ENCODE peak calls at places on chromosomes 3 and 15, in nine cellular contexts. A is left ventricle myocardium inferior; X is heart right ventricle; M is HT-29; F is hepatocyte; J is CD4-positive, alpha-beta memory T cell; D is NCI-H187 treated with DMSO at 0.1 percent for 48 hours; C is ovary; V is AG04450. Y is an unnamed sample.

GRCh38 chr3:108305484-108306172 is 9.3 kb downstream of the HHLA2 start:
- DNase-seq in A (no peak), V (no peak), X (peak; percentile 15), M (peak; percentile 65), F (no peak), J (no peak), D (no peak), C (no peak), Y (no peak)

GRCh38 chr3:174156200-174156599 is 702.9 kb upstream of the NAALADL2 start:
- DNase-seq in J (no peak), D (no peak), A (no peak), V (no peak), M (no peak), C (no peak), X (no peak), F (no peak), Y (no peak)

GRCh38 chr15:58918239-58918638 is 15.2 kb downstream of the SLTM start:
- DNase-seq in A (no peak), X (no peak), M (no peak), F (no peak), J (no peak), D (no peak), C (no peak), V (no peak), Y (no peak)

GRCh38 chr15:86615816-86616215 is 536.1 kb downstream of the AGBL1 start:
- DNase-seq in M (no peak), C (no peak), J (peak; percentile 34), A (no peak), X (no peak), D (no peak), F (no peak), V (no peak), Y (no peak)

GRCh38 chr3:128873623-128874022 is 5.8 kb upstream of the ACAD9 start:
- DNase-seq in A (no peak), V (no peak), C (no peak), F (no peak), X (no peak), M (no peak), J (no peak), D (no peak), Y (no peak)

GRCh38 chr3:117139681-117140080 is 430.1 kb downstream of the TUSC7 start:
- DNase-seq in V (no peak), M (no peak), F (no peak), D (no peak), J (no peak), A (no peak), C (no peak), X (no peak), Y (no peak)

GRCh38 chr15:42832577-42832976 is 88.0 kb downstream of the TTBK2 start:
- DNase-seq in M (no peak), F (peak; percentile 29), V (peak; percentile 8), X (no peak), D (no peak), J (no peak), A (no peak), C (no peak), Y (no peak)

GRCh38 chr3:172749201-172749965 is 1.1 kb upstream of the ECT2 start:
- DNase-seq in F (peak; percentile 38), V (peak; percentile 88), J (no peak), X (no peak), M (peak; percentile 91), A (no peak), C (no peak), D (no peak), Y (no peak)

GRCh38 chr15:99564221-99565030 is 1.4 kb upstream of the MEF2A start:
- DNase-seq in J (no peak), C (peak; percentile 58), X (no peak), M (peak; percentile 30), F (peak; percentile 35), V (no peak), D (peak; percentile 74), A (no peak), Y (peak; percentile 29)

GRCh38 chr15:80179025-80179759 is 26.4 kb downstream of the FAH start:
- DNase-seq in M (peak; percentile 6), F (no peak), D (no peak), X (no peak), V (peak; percentile 85), J (no peak), A (no peak), C (no peak), Y (no peak)

GRCh38 chr15:57647071-57647790 is 55.5 kb downstream of the MYZAP start:
- DNase-seq in A (no peak), X (no peak), V (no peak), F (no peak), D (no peak), M (no peak), J (no peak), C (no peak), Y (no peak)

GRCh38 chr3:59839810-59840515 is 790.1 kb upstream of the CFAP20DC start:
- DNase-seq in C (no peak), D (no peak), F (no peak), M (no peak), V (no peak), A (no peak), J (no peak), X (no peak), Y (no peak)

GRCh38 chr3:28574036-28574435 is 225.4 kb upstream of the AZI2 start:
- DNase-seq in J (no peak), F (no peak), M (no peak), D (no peak), C (no peak), V (no peak), X (no peak), A (no peak), Y (no peak)

GRCh38 chr15:59154268-59154667 is 49.3 kb downstream of the CCNB2 start:
- DNase-seq in X (no peak), M (no peak), F (no peak), J (no peak), C (no peak), D (no peak), A (no peak), V (no peak), Y (no peak)

GRCh38 chr3:14548321-14548729 is 8.2 kb upstream of the GRIP2 start:
- DNase-seq in F (peak; percentile 78), X (peak; percentile 64), C (peak; percentile 79), A (peak; percentile 73), D (no peak), J (peak; percentile 28), M (peak; percentile 59), V (peak; percentile 33), Y (peak; percentile 81)

GRCh38 chr15:60479711-60480110 is 769 bp upstream of the ICE2 start:
- DNase-seq in J (no peak), X (no peak), A (no peak), M (no peak), F (no peak), V (no peak), C (no peak), D (no peak), Y (no peak)